ENCODE peak calls at places on chromosomes 6 and 20, in seven cellular contexts. A is IMR-90, H is neuronal stem cell, N is H1, O is H9, J is mesendoderm, L is trophoblast cell. V is an unnamed sample.

GRCh38 chr6:6681443-6681842 is 92.9 kb downstream of the LY86 start:
- DNase-seq in A (no peak), H (no peak), N (no peak), O (no peak), J (no peak), L (no peak), V (no peak)

GRCh38 chr20:39563406-39563805 is 601.3 kb downstream of the DHX35 start:
- DNase-seq in A (no peak), H (no peak), N (no peak), O (no peak), J (peak), L (no peak), V (no peak)

GRCh38 chr6:107116923-107117417 is 1.7 kb upstream of the BEND3 start:
- DNase-seq in A (no peak), H (no peak), N (no peak), O (no peak), J (no peak), L (no peak), V (no peak)

GRCh38 chr20:25399038-25399430 is 8.4 kb upstream of the ABHD12 start:
- DNase-seq in A (peak), H (peak), N (no peak), O (peak), J (peak), L (peak), V (peak)

GRCh38 chr6:168884646-168885086 is 369.0 kb downstream of the THBS2 start:
- DNase-seq in A (peak), H (peak), N (peak), O (peak), J (peak), L (peak), V (peak)

GRCh38 chr6:33689148-33689494 is 22.4 kb downstream of the UQCC2 start:
- DNase-seq in A (no peak), H (no peak), N (no peak), O (no peak), J (no peak), L (no peak), V (no peak)

GRCh38 chr20:40959325-40960092 is 69.1 kb upstream of the TOP1 start:
- DNase-seq in A (no peak), H (no peak), N (no peak), O (peak), J (no peak), L (no peak), V (no peak)

GRCh38 chr6:10567256-10568041 is 46.3 kb downstream of the GCNT2 start:
- DNase-seq in A (no peak), H (no peak), N (no peak), O (no peak), J (peak), L (peak), V (no peak)

GRCh38 chr6:137339929-137340559 is 120.9 kb upstream of the IFNGR1 start:
- DNase-seq in A (no peak), H (peak), N (no peak), O (no peak), J (no peak), L (no peak), V (no peak)

GRCh38 chr6:153599901-153600300 is 439.1 kb upstream of the OPRM1 start:
- DNase-seq in A (no peak), H (no peak), N (no peak), O (no peak), J (no peak), L (no peak), V (no peak)

GRCh38 chr6:40585661-40586269 is 1.4 kb downstream of the LRFN2 start:
- DNase-seq in A (no peak), H (peak), N (peak), O (peak), J (peak), L (no peak), V (peak)

GRCh38 chr20:32333988-32334885 is 23.9 kb upstream of the ASXL1 start:
- DNase-seq in A (no peak), H (no peak), N (no peak), O (no peak), J (no peak), L (peak), V (no peak)

GRCh38 chr6:298233-299049 is 6.2 kb downstream of the DUSP22 start:
- DNase-seq in A (no peak), H (no peak), N (no peak), O (no peak), J (no peak), L (no peak), V (peak)

GRCh38 chr6:155224031-155224451 is 39.8 kb upstream of the CLDN20 start:
- DNase-seq in A (peak), H (no peak), N (no peak), O (no peak), J (no peak), L (peak), V (peak)

GRCh38 chr6:123415844-123416468 is 220.8 kb downstream of the TRDN start:
- DNase-seq in A (peak), H (peak), N (peak), O (peak), J (peak), L (peak), V (peak)

GRCh38 chr6:142694054-142694453 is 250.9 kb downstream of the HIVEP2 start:
- DNase-seq in A (peak), H (no peak), N (no peak), O (no peak), J (no peak), L (no peak), V (peak)

GRCh38 chr6:73409395-73409794 is 14.8 kb downstream of the DDX43 start:
- DNase-seq in A (peak), H (no peak), N (no peak), O (no peak), J (no peak), L (no peak), V (no peak)

GRCh38 chr6:112833546-112834215 is 486.6 kb downstream of the RFPL4B start:
- DNase-seq in A (peak), H (no peak), N (no peak), O (no peak), J (no peak), L (no peak), V (no peak)

GRCh38 chr6:52360601-52361346 is 1.2 kb upstream of the PAQR8 start:
- DNase-seq in A (no peak), H (no peak), N (no peak), O (no peak), J (no peak), L (no peak), V (peak)

GRCh38 chr6:131322121-131322520 is 186.9 kb downstream of the AKAP7 start:
- DNase-seq in A (no peak), H (no peak), N (no peak), O (no peak), J (no peak), L (no peak), V (no peak)

GRCh38 chr20:4944518-4944917 is 56.8 kb downstream of the SLC23A2 start:
- DNase-seq in A (peak), H (no peak), N (no peak), O (no peak), J (no peak), L (no peak), V (no peak)

GRCh38 chr6:87993331-87993730 is 54.3 kb upstream of the SPACA1 start:
- DNase-seq in A (no peak), H (no peak), N (no peak), O (no peak), J (no peak), L (no peak), V (no peak)

GRCh38 chr6:138685257-138685656 is 88.3 kb upstream of the CCDC28A start:
- DNase-seq in A (no peak), H (no peak), N (no peak), O (no peak), J (no peak), L (no peak), V (no peak)

GRCh38 chr6:6351626-6352025 is 31.2 kb upstream of the F13A1 start:
- DNase-seq in A (no peak), H (no peak), N (no peak), O (no peak), J (no peak), L (no peak), V (no peak)

GRCh38 chr6:485655-486054 is 94.1 kb downstream of the IRF4 start:
- DNase-seq in A (no peak), H (no peak), N (no peak), O (no peak), J (no peak), L (no peak), V (no peak)

GRCh38 chr6:96184798-96185197 is 169.0 kb downstream of the FUT9 start:
- DNase-seq in A (no peak), H (no peak), N (no peak), O (no peak), J (peak), L (no peak), V (no peak)
- H3K23ac ChIP-seq in A (no peak), H (no peak), N (no peak), O (no peak), J (no peak), L (no peak), V (no peak)

GRCh38 chr20:62045529-62046277 is 20.0 kb downstream of the TAF4 start:
- DNase-seq in A (no peak), H (no peak), N (no peak), O (no peak), J (no peak), L (no peak), V (no peak)
- H3K23ac ChIP-seq in A (no peak), H (no peak), N (no peak), O (no peak), J (no peak), L (no peak), V (no peak)

GRCh38 chr6:75084872-75085381 is 120.9 kb downstream of the COL12A1 start:
- DNase-seq in A (no peak), H (peak), N (peak), O (peak), J (peak), L (peak), V (no peak)

GRCh38 chr6:75094614-75095321 is 111.1 kb downstream of the COL12A1 start:
- DNase-seq in A (peak), H (no peak), N (no peak), O (no peak), J (no peak), L (no peak), V (peak)

GRCh38 chr6:75086236-75086635 is 119.6 kb downstream of the COL12A1 start:
- DNase-seq in A (no peak), H (no peak), N (no peak), O (no peak), J (no peak), L (no peak), V (no peak)

GRCh38 chr6:75090574-75090973 is 115.3 kb downstream of the COL12A1 start:
- DNase-seq in A (no peak), H (no peak), N (no peak), O (no peak), J (no peak), L (no peak), V (no peak)

DNA sequence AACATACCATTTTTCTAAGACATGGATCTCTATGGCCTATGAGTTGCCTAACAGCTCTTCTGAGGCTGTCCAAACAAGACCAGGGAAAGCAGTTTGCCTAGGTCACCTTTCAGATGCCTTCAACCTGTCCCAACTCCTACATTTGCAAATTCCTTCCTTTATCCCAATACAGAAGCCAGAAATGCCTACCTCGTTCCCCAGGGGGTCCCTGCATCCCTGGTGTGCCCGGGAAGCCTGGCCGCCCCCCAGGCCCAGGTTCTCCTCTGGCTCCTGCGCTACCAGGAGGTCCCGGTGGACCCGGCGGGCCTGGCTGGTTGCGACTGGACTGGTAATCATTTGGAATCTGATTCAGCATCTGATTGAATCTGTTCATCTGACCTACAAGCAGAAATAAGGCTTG is 115.9 kb downstream of the COL12A1 start:
- DNase-seq in A (no peak), H (no peak), N (no peak), O (no peak), J (no peak), L (no peak), V (no peak)
- H3K23ac ChIP-seq in A (peak), H (no peak), N (no peak), O (no peak), J (no peak), L (no peak), V (no peak)

GRCh38 chr6:16600701-16601100 is 160.6 kb downstream of the ATXN1 start:
- DNase-seq in A (no peak), H (no peak), N (no peak), O (no peak), J (no peak), L (peak), V (no peak)

GRCh38 chr6:16596890-16597331 is 164.3 kb downstream of the ATXN1 start:
- DNase-seq in A (no peak), H (no peak), N (no peak), O (peak), J (no peak), L (peak), V (no peak)

GRCh38 chr6:16600026-16600425 is 161.2 kb downstream of the ATXN1 start:
- DNase-seq in A (no peak), H (no peak), N (no peak), O (no peak), J (no peak), L (no peak), V (no peak)

GRCh38 chr6:16602035-16602434 is 159.2 kb downstream of the ATXN1 start:
- DNase-seq in A (no peak), H (no peak), N (no peak), O (no peak), J (no peak), L (no peak), V (no peak)
- H3K23ac ChIP-seq in A (no peak), H (no peak), N (no peak), O (no peak), J (no peak), L (no peak), V (no peak)

GRCh38 chr6:127289934-127290333 is 23.3 kb downstream of the RNF146 start:
- DNase-seq in A (no peak), H (no peak), N (no peak), O (no peak), J (no peak), L (no peak), V (no peak)

GRCh38 chr6:127291495-127291894 is 24.8 kb downstream of the RNF146 start:
- DNase-seq in A (no peak), H (no peak), N (no peak), O (no peak), J (no peak), L (no peak), V (peak)

GRCh38 chr6:127290391-127290963 is 23.8 kb downstream of the RNF146 start:
- DNase-seq in A (no peak), H (no peak), N (no peak), O (no peak), J (no peak), L (no peak), V (no peak)

DNA sequence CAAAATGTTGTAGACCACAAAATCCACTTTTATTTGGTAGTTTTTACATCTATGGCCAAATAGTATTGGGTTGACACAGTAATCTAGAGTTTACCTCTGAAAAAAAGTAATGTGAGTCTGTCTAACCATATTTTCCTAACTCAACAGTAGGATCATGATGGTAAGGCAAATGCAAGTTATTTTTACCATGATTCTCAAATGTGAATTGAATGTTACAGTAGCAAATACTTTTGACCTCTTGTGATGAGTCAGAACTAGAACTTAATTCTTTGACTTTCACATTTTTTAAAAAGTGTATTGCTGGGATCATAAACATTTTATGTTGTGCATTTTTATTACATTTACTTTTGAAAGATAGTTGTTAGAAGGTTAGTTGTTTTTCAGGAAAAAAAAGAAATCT is 22.0 kb downstream of the RNF146 start:
- DNase-seq in A (peak), H (no peak), N (no peak), O (no peak), J (no peak), L (no peak), V (peak)
- H3K23ac ChIP-seq in A (no peak), H (no peak), N (no peak), O (no peak), J (no peak), L (no peak), V (no peak)